ENCODE peak calls at places on chromosome 16, in nine cellular contexts. One of them, this sample, is unnamed.

GRCh38 chr16:86982912-86983311 is 334.3 kb downstream of the C16orf95 start:
- DNase-seq in spleen: no peak
- DNase-seq in right lobe of liver: no peak
- DNase-seq in pancreas: no peak
- DNase-seq in fibroblast of lung: no peak
- DNase-seq in ovary: no peak
- DNase-seq in gastrocnemius medialis: no peak
- DNase-seq in dorsolateral prefrontal cortex: no peak
- DNase-seq in stomach: no peak
- DNase-seq in this sample: no peak

GRCh38 chr16:89791278-89791995 is 25.0 kb downstream of the FANCA start:
- DNase-seq in gastrocnemius medialis: no peak
- DNase-seq in dorsolateral prefrontal cortex: no peak
- DNase-seq in pancreas: no peak
- DNase-seq in right lobe of liver: no peak
- DNase-seq in fibroblast of lung: no peak
- DNase-seq in spleen: no peak
- DNase-seq in stomach: no peak
- DNase-seq in ovary: no peak
- DNase-seq in this sample: peak; percentile 83

GRCh38 chr16:56628486-56629035 is 3.0 kb downstream of the MT1E start:
- DNase-seq in dorsolateral prefrontal cortex: no peak
- DNase-seq in pancreas: no peak
- DNase-seq in gastrocnemius medialis: no peak
- DNase-seq in fibroblast of lung: no peak
- DNase-seq in stomach: no peak
- DNase-seq in right lobe of liver: no peak
- DNase-seq in spleen: no peak
- DNase-seq in ovary: no peak
- DNase-seq in this sample: no peak

GRCh38 chr16:12133738-12134137 is 157.2 kb downstream of the SNX29 start:
- DNase-seq in gastrocnemius medialis: no peak
- DNase-seq in pancreas: no peak
- DNase-seq in dorsolateral prefrontal cortex: no peak
- DNase-seq in fibroblast of lung: no peak
- DNase-seq in stomach: no peak
- DNase-seq in right lobe of liver: no peak
- DNase-seq in ovary: no peak
- DNase-seq in spleen: no peak
- DNase-seq in this sample: no peak

GRCh38 chr16:69243479-69243878 is 56.5 kb downstream of the SNTB2 start:
- DNase-seq in stomach: no peak
- DNase-seq in dorsolateral prefrontal cortex: no peak
- DNase-seq in fibroblast of lung: peak; percentile 75
- DNase-seq in right lobe of liver: no peak
- DNase-seq in spleen: no peak
- DNase-seq in ovary: no peak
- DNase-seq in gastrocnemius medialis: no peak
- DNase-seq in pancreas: no peak
- DNase-seq in this sample: no peak

GRCh38 chr16:70512456-70512855 is 10.9 kb downstream of the COG4 start:
- DNase-seq in dorsolateral prefrontal cortex: no peak
- DNase-seq in spleen: no peak
- DNase-seq in pancreas: no peak
- DNase-seq in ovary: no peak
- DNase-seq in stomach: no peak
- DNase-seq in fibroblast of lung: no peak
- DNase-seq in gastrocnemius medialis: peak; percentile 78
- DNase-seq in right lobe of liver: no peak
- DNase-seq in this sample: no peak

GRCh38 chr16:86910146-86910805 is 331.9 kb downstream of the FOXL1 start:
- DNase-seq in fibroblast of lung: no peak
- DNase-seq in stomach: no peak
- DNase-seq in right lobe of liver: no peak
- DNase-seq in gastrocnemius medialis: no peak
- DNase-seq in spleen: peak; percentile 12
- DNase-seq in pancreas: no peak
- DNase-seq in dorsolateral prefrontal cortex: no peak
- DNase-seq in ovary: no peak
- DNase-seq in this sample: no peak

GRCh38 chr16:70589998-70590471 is 56.3 kb upstream of the IL34 start:
- DNase-seq in pancreas: peak; percentile 35
- DNase-seq in right lobe of liver: no peak
- DNase-seq in ovary: peak; percentile 49
- DNase-seq in fibroblast of lung: peak; percentile 43
- DNase-seq in dorsolateral prefrontal cortex: no peak
- DNase-seq in spleen: no peak
- DNase-seq in gastrocnemius medialis: no peak
- DNase-seq in stomach: no peak
- DNase-seq in this sample: no peak

GRCh38 chr16:54936979-54937672 is 6.5 kb downstream of the IRX5 start:
- DNase-seq in stomach: no peak
- DNase-seq in gastrocnemius medialis: no peak
- DNase-seq in ovary: no peak
- DNase-seq in dorsolateral prefrontal cortex: no peak
- DNase-seq in spleen: no peak
- DNase-seq in right lobe of liver: no peak
- DNase-seq in pancreas: no peak
- DNase-seq in fibroblast of lung: no peak
- DNase-seq in this sample: peak; percentile 20

GRCh38 chr16:54937673-54938350 is 7.1 kb downstream of the IRX5 start:
- DNase-seq in dorsolateral prefrontal cortex: no peak
- DNase-seq in pancreas: no peak
- DNase-seq in ovary: no peak
- DNase-seq in gastrocnemius medialis: no peak
- DNase-seq in stomach: no peak
- DNase-seq in spleen: no peak
- DNase-seq in right lobe of liver: no peak
- DNase-seq in fibroblast of lung: no peak
- DNase-seq in this sample: no peak

GRCh38 chr16:54934536-54935410 is 4.1 kb downstream of the IRX5 start:
- DNase-seq in stomach: no peak
- DNase-seq in fibroblast of lung: no peak
- DNase-seq in ovary: no peak
- DNase-seq in right lobe of liver: no peak
- DNase-seq in pancreas: no peak
- DNase-seq in gastrocnemius medialis: no peak
- DNase-seq in dorsolateral prefrontal cortex: no peak
- DNase-seq in spleen: no peak
- DNase-seq in this sample: no peak

GRCh38 chr16:54935411-54936085 is 4.9 kb downstream of the IRX5 start:
- DNase-seq in dorsolateral prefrontal cortex: no peak
- DNase-seq in pancreas: no peak
- DNase-seq in gastrocnemius medialis: no peak
- DNase-seq in right lobe of liver: no peak
- DNase-seq in fibroblast of lung: no peak
- DNase-seq in spleen: no peak
- DNase-seq in ovary: no peak
- DNase-seq in stomach: no peak
- DNase-seq in this sample: no peak

DNA sequence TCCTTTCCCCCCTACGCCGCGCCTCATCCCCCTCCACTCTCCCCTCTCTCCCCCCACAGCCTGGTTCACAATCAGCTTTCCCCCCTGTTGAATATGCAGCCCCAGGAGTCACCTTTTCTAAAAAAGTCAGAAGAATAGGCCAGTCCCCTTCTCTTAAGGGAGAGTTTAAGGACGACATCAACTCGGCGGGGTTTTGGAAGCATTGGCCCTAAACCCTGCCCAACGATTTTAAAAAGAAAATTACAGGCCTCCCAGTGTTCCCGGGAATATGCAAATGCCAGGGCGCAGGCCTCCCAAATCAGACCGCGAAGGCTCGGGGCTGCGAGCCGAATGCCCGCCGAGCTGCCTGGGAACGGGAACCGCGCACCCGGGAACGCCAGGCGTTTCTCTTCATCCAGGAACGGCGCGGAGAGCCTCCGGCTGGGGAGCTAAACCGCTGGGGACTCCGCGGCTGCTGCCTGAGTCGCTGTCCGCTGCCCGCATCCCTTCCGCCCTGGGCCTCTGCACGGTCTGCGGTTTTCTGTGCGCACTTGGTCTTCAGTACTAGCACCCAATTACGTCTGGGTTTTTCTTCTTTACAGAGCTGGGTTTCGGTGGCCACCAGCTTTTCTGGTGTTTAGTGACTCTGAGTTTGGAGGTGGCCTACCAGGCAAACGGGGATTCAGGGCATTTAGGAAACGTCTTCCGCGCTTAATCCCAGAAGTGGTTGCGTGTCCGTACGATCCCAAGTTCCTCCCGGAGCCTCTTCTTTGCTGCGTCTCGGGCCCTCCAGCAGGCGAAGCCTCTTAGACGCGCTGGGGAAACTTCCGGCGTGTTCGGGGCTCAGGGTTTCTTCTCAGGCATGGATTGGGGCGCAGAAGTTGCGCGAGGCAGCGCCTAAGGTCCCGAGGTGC is 5.7 kb downstream of the IRX5 start:
- DNase-seq in spleen: no peak
- DNase-seq in stomach: no peak
- DNase-seq in pancreas: no peak
- DNase-seq in ovary: no peak
- DNase-seq in right lobe of liver: no peak
- DNase-seq in fibroblast of lung: no peak
- DNase-seq in dorsolateral prefrontal cortex: no peak
- DNase-seq in gastrocnemius medialis: no peak
- DNase-seq in this sample: no peak
- TF ChIP-seq CTCF in spleen: no peak
- TF ChIP-seq CTCF in stomach: no peak
- TF ChIP-seq CTCF in pancreas: no peak
- TF ChIP-seq CTCF in ovary: no peak
- TF ChIP-seq CTCF in right lobe of liver: no peak
- TF ChIP-seq CTCF in fibroblast of lung: no peak
- TF ChIP-seq CTCF in dorsolateral prefrontal cortex: no peak
- TF ChIP-seq CTCF in gastrocnemius medialis: no peak
- TF ChIP-seq CTCF in this sample: no peak

GRCh38 chr16:85362443-85362842 is 250.2 kb upstream of the CIBAR2 start:
- DNase-seq in ovary: no peak
- DNase-seq in stomach: no peak
- DNase-seq in pancreas: no peak
- DNase-seq in spleen: no peak
- DNase-seq in right lobe of liver: no peak
- DNase-seq in dorsolateral prefrontal cortex: no peak
- DNase-seq in gastrocnemius medialis: no peak
- DNase-seq in fibroblast of lung: no peak
- DNase-seq in this sample: no peak

GRCh38 chr16:85364323-85365040 is 248.6 kb upstream of the GSE1 start:
- DNase-seq in spleen: no peak
- DNase-seq in dorsolateral prefrontal cortex: no peak
- DNase-seq in stomach: no peak
- DNase-seq in right lobe of liver: no peak
- DNase-seq in gastrocnemius medialis: no peak
- DNase-seq in fibroblast of lung: no peak
- DNase-seq in ovary: no peak
- DNase-seq in pancreas: no peak
- DNase-seq in this sample: no peak

GRCh38 chr16:85363427-85363826 is 249.7 kb upstream of the GSE1 start:
- DNase-seq in ovary: no peak
- DNase-seq in dorsolateral prefrontal cortex: no peak
- DNase-seq in pancreas: no peak
- DNase-seq in right lobe of liver: no peak
- DNase-seq in spleen: no peak
- DNase-seq in fibroblast of lung: no peak
- DNase-seq in stomach: no peak
- DNase-seq in gastrocnemius medialis: no peak
- DNase-seq in this sample: no peak

GRCh38 chr16:85365120-85365519 is 248.0 kb upstream of the GSE1 start:
- DNase-seq in dorsolateral prefrontal cortex: no peak
- DNase-seq in fibroblast of lung: no peak
- DNase-seq in pancreas: no peak
- DNase-seq in spleen: no peak
- DNase-seq in ovary: no peak
- DNase-seq in gastrocnemius medialis: no peak
- DNase-seq in stomach: peak; percentile 56
- DNase-seq in right lobe of liver: no peak
- DNase-seq in this sample: no peak

DNA sequence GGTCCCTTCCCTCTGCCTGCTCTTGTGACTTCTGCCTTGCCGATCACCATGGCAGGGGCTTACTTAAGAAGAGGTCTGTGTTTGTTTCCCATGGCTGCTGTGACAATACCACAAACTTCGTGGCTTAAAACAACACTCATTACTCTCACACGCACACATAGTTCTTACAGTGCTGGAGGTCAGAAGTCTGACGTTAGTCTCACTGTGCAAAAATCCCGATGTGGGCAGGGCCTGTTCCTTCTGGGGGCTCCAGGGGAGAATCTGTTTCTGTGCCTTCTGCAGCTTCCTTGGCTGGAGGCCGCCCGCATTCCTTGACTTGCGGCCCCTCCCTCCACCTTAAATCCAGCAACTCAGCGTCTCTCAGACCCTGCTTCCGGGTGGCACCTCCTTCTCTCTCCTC is 249.2 kb upstream of the GSE1 start:
- DNase-seq in stomach: no peak
- DNase-seq in right lobe of liver: no peak
- DNase-seq in fibroblast of lung: peak; percentile 95
- DNase-seq in pancreas: no peak
- DNase-seq in spleen: no peak
- DNase-seq in gastrocnemius medialis: no peak
- DNase-seq in ovary: no peak
- DNase-seq in dorsolateral prefrontal cortex: no peak
- DNase-seq in this sample: no peak
- H3K27ac ChIP-seq in stomach: no peak overlapping the region
- H3K27ac ChIP-seq in right lobe of liver: no peak overlapping the region
- H3K27ac ChIP-seq in fibroblast of lung: no peak overlapping the region
- H3K27ac ChIP-seq in pancreas: no peak overlapping the region
- H3K27ac ChIP-seq in spleen: no peak overlapping the region
- H3K27ac ChIP-seq in gastrocnemius medialis: no peak overlapping the region
- H3K27ac ChIP-seq in ovary: no peak overlapping the region
- H3K27ac ChIP-seq in dorsolateral prefrontal cortex: no peak overlapping the region
- H3K27ac ChIP-seq in this sample: no peak overlapping the region

GRCh38 chr16:29863669-29863984 is 601 bp upstream of the CDIPT start:
- DNase-seq in spleen: no peak
- DNase-seq in right lobe of liver: no peak
- DNase-seq in stomach: no peak
- DNase-seq in dorsolateral prefrontal cortex: no peak
- DNase-seq in ovary: no peak
- DNase-seq in fibroblast of lung: no peak
- DNase-seq in gastrocnemius medialis: no peak
- DNase-seq in pancreas: no peak
- DNase-seq in this sample: no peak
- TF ChIP-seq CTCF in spleen: no peak
- TF ChIP-seq CTCF in right lobe of liver: no peak
- TF ChIP-seq CTCF in stomach: no peak
- TF ChIP-seq CTCF in dorsolateral prefrontal cortex: no peak
- TF ChIP-seq CTCF in ovary: peak; percentile 7
- TF ChIP-seq CTCF in fibroblast of lung: no peak
- TF ChIP-seq CTCF in gastrocnemius medialis: no peak
- TF ChIP-seq CTCF in pancreas: no peak
- TF ChIP-seq CTCF in this sample: no peak

DNA sequence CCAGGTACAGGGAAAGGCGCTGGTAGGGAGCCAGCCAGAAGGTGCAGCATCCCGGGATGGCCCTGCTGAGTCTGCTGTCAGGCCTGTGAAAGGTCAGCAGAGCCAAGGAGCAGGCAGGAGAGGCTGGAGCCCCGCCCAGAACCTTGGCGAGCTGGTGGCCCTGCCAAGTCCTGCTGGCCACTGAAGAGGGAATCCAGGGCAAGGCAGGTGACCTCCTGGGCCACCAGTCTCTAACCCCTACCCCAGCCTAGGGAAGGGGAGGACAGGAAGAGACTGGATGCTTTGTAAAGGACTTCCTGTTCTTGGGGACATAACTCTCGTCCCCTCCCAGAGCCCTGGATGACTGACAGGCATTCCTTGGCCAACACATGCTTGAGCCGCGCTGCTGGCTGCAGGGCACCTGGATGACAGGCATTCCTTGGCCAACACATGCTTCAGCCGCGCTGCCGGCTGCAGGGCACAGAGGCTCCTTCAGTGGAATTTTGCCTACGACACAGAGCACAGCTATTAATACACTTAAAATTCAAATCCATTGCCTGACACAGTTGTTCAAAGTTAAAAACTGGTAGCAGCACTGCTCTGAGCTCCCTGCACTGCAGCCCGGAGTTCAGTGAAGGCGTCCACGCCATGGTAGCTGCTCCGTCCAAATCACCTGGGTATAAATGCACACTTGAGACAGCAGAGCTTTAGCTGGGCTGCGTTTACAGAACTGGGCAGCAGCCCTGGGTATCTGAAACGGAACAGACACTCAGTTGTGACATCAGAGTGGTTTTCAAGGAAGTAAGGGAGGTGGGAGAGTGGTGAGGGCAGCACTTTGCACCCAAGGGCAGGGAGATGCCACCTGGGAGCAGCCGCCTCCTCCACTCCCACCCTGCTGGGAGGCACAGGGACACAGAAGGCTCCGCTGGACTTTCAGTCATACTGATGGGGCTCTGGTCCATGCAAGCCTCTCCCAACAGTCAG is 2.0 kb upstream of the BRICD5 start:
- DNase-seq in ovary: no peak
- DNase-seq in dorsolateral prefrontal cortex: no peak
- DNase-seq in spleen: no peak
- DNase-seq in right lobe of liver: no peak
- DNase-seq in pancreas: peak; percentile 69
- DNase-seq in fibroblast of lung: no peak
- DNase-seq in gastrocnemius medialis: peak; percentile 93
- DNase-seq in stomach: peak; percentile 60
- DNase-seq in this sample: peak; percentile 87
- H3K27ac ChIP-seq in ovary: no peak overlapping the region
- H3K27ac ChIP-seq in dorsolateral prefrontal cortex: no peak overlapping the region
- H3K27ac ChIP-seq in spleen: peak overlapping the region; percentile 67
- H3K27ac ChIP-seq in right lobe of liver: no peak overlapping the region
- H3K27ac ChIP-seq in pancreas: peak overlapping the region; percentile 30
- H3K27ac ChIP-seq in fibroblast of lung: no peak overlapping the region
- H3K27ac ChIP-seq in gastrocnemius medialis: peak overlapping the region; percentile 91
- H3K27ac ChIP-seq in stomach: peak overlapping the region; percentile 46
- H3K27ac ChIP-seq in this sample: peak overlapping the region; percentile 35

This sample was measured in thyroid gland.